ENCODE peak calls at places on chromosome 2, in nine cellular contexts. B is IMR-90; Y is Peyer's patch; L is right lobe of liver; Q is SK-N-SH; U is left ventricle myocardium inferior; R is heart left ventricle; D is CD4-positive, alpha-beta memory T cell; H is caudate nucleus. N is an unnamed sample.

GRCh38 chr2:36433311-36434217 is 78.0 kb downstream of the CRIM1 start:
- DNase-seq in B (peak), Y (no peak), L (no peak), Q (no peak), U (peak), R (peak), D (no peak), H (no peak), N (peak)

GRCh38 chr2:14827226-14828023 is 194.9 kb downstream of the LRATD1 start:
- DNase-seq in B (peak), Y (no peak), L (no peak), Q (no peak), U (no peak), R (no peak), D (no peak), H (no peak), N (no peak)

GRCh38 chr2:66700181-66700686 is 265.3 kb downstream of the MEIS1 start:
- DNase-seq in B (no peak), Y (no peak), L (no peak), Q (no peak), U (no peak), R (no peak), D (no peak), H (no peak), N (no peak)

GRCh38 chr2:73008261-73009159 is 63.0 kb downstream of the SFXN5 start:
- DNase-seq in B (no peak), Y (peak), L (no peak), Q (no peak), U (no peak), R (peak), D (no peak), H (no peak), N (no peak)

GRCh38 chr2:186349508-186349907 is 136.6 kb upstream of the ZC3H15 start:
- DNase-seq in B (peak), Y (no peak), L (no peak), Q (no peak), U (no peak), R (no peak), D (no peak), H (no peak), N (no peak)

GRCh38 chr2:101406867-101407266 is 19.6 kb upstream of the CREG2 start:
- DNase-seq in B (peak), Y (no peak), L (no peak), Q (no peak), U (no peak), R (no peak), D (no peak), H (no peak), N (no peak)

GRCh38 chr2:150619607-150620330 is 132.3 kb upstream of the RND3 start:
- DNase-seq in B (peak), Y (no peak), L (no peak), Q (no peak), U (no peak), R (no peak), D (no peak), H (no peak), N (no peak)

GRCh38 chr2:54254180-54254579 is 1.8 kb downstream of the TSPYL6 start:
- DNase-seq in B (no peak), Y (no peak), L (no peak), Q (no peak), U (no peak), R (no peak), D (no peak), H (no peak), N (no peak)

GRCh38 chr2:144508162-144508765 is 11.7 kb downstream of the ZEB2 start:
- DNase-seq in B (no peak), Y (no peak), L (no peak), Q (no peak), U (no peak), R (no peak), D (no peak), H (peak), N (no peak)

GRCh38 chr2:183951636-183952035 is 646.7 kb upstream of the ZNF804A start:
- DNase-seq in B (no peak), Y (no peak), L (no peak), Q (no peak), U (no peak), R (no peak), D (no peak), H (no peak), N (no peak)

GRCh38 chr2:45675130-45675812 is 23.8 kb downstream of the PRKCE start:
- DNase-seq in B (no peak), Y (peak), L (no peak), Q (peak), U (peak), R (peak), D (no peak), H (no peak), N (no peak)

GRCh38 chr2:219122197-219122965 is 38.2 kb downstream of the NHEJ1 start:
- DNase-seq in B (no peak), Y (no peak), L (no peak), Q (no peak), U (no peak), R (no peak), D (no peak), H (no peak), N (no peak)

GRCh38 chr2:62216113-62216512 is 20.2 kb downstream of the B3GNT2 start:
- DNase-seq in B (no peak), Y (no peak), L (no peak), Q (no peak), U (no peak), R (no peak), D (no peak), H (no peak), N (no peak)

GRCh38 chr2:171310889-171311288 is 122.9 kb downstream of the METTL8 start:
- DNase-seq in B (no peak), Y (no peak), L (no peak), Q (no peak), U (no peak), R (no peak), D (no peak), H (no peak), N (no peak)

GRCh38 chr2:65388051-65388531 is 44.3 kb downstream of the SPRED2 start:
- DNase-seq in B (no peak), Y (no peak), L (no peak), Q (peak), U (no peak), R (no peak), D (no peak), H (no peak), N (no peak)

GRCh38 chr2:176729706-176730569 is 460.7 kb downstream of the MTX2 start:
- DNase-seq in B (no peak), Y (no peak), L (peak), Q (peak), U (peak), R (peak), D (no peak), H (no peak), N (no peak)

GRCh38 chr2:18749912-18750526 is 160.7 kb upstream of the NT5C1B start:
- DNase-seq in B (peak), Y (peak), L (no peak), Q (peak), U (no peak), R (peak), D (peak), H (no peak), N (peak)

GRCh38 chr2:149858916-149859634 is 271.5 kb upstream of the MMADHC start:
- DNase-seq in B (peak), Y (no peak), L (no peak), Q (no peak), U (no peak), R (no peak), D (no peak), H (no peak), N (no peak)

GRCh38 chr2:99279969-99280695 is 20.9 kb downstream of the LYG1 start:
- DNase-seq in B (no peak), Y (no peak), L (no peak), Q (no peak), U (no peak), R (no peak), D (no peak), H (no peak), N (no peak)

GRCh38 chr2:76180676-76181075 is 470.0 kb upstream of the GCFC2 start:
- DNase-seq in B (no peak), Y (no peak), L (no peak), Q (no peak), U (no peak), R (no peak), D (no peak), H (no peak), N (no peak)

GRCh38 chr2:74507145-74507925 is at the start of gene PCGF1:
- DNase-seq in B (peak), Y (peak), L (peak), Q (peak), U (peak), R (peak), D (peak), H (peak), N (peak)

GRCh38 chr2:123993728-123994323 is 31.3 kb upstream of the CNTNAP5 start:
- DNase-seq in B (no peak), Y (peak), L (peak), Q (peak), U (no peak), R (no peak), D (no peak), H (no peak), N (no peak)

GRCh38 chr2:207165121-207166038 is at the start of gene KLF7:
- DNase-seq in B (peak), Y (peak), L (peak), Q (peak), U (peak), R (peak), D (peak), H (peak), N (peak)

GRCh38 chr2:232624554-232624842 is 8.9 kb upstream of the EFHD1 start:
- DNase-seq in B (no peak), Y (no peak), L (no peak), Q (no peak), U (no peak), R (no peak), D (no peak), H (no peak), N (no peak)

GRCh38 chr2:159933040-159933726 is 129.2 kb downstream of the PLA2R1 start:
- DNase-seq in B (no peak), Y (no peak), L (no peak), Q (no peak), U (no peak), R (no peak), D (no peak), H (no peak), N (no peak)

GRCh38 chr2:50491541-50492114 is 540.3 kb downstream of the NRXN1 start:
- DNase-seq in B (peak), Y (peak), L (no peak), Q (peak), U (no peak), R (no peak), D (peak), H (no peak), N (no peak)

GRCh38 chr2:33673937-33674336 is 74.8 kb upstream of the FAM98A start:
- DNase-seq in B (peak), Y (no peak), L (no peak), Q (peak), U (no peak), R (no peak), D (no peak), H (no peak), N (no peak)

GRCh38 chr2:29657674-29658073 is 263.7 kb downstream of the ALK start:
- DNase-seq in B (no peak), Y (no peak), L (no peak), Q (no peak), U (no peak), R (no peak), D (no peak), H (no peak), N (no peak)

GRCh38 chr2:29650634-29651097 is 270.7 kb downstream of the ALK start:
- DNase-seq in B (no peak), Y (no peak), L (no peak), Q (peak), U (no peak), R (no peak), D (no peak), H (no peak), N (no peak)

GRCh38 chr2:29660216-29660615 is 261.2 kb downstream of the ALK start:
- DNase-seq in B (no peak), Y (no peak), L (no peak), Q (no peak), U (no peak), R (no peak), D (no peak), H (no peak), N (no peak)

GRCh38 chr2:29655391-29656086 is 265.8 kb downstream of the ALK start:
- DNase-seq in B (no peak), Y (no peak), L (no peak), Q (no peak), U (no peak), R (peak), D (no peak), H (no peak), N (no peak)
- H3K27ac ChIP-seq in B (no peak), Y (no peak), L (no peak), Q (peak), U (peak), R (peak), D (no peak), H (no peak), N (no peak)

DNA sequence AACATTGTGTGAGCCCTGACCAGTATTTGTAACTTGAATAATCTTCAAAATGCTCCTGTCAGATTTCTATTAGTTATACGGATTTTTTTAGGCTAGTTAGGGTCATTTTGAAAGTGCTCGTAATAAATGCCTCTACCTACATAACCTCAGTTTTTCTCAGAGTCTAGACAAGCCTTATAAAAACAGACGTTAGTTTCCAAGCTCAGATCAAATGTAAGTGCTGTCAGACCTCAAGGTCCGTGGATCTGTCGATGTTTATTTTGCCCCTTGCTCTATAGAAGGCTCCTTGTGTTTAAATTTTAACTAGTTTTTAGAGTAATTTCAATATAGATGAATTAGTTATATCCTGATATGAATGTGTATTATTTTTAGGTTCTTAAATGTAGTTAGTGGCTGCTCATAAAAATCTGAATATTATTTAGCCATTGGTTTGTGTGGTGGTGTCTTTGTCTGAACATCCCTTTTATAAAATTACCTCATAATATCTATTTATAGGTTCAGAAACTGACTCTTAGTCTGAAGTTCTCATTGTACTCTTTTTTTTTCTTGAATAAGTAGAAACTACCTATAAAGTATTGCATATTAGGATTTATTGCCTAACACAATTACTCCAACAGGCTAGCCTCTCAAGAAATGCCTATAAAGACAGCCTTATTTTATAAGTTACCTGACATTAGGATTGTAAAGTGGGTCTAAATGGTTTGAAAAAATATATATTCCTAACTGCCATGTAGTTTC is 71.1 kb downstream of the MTA3 start:
- DNase-seq in B (no peak), Y (no peak), L (no peak), Q (no peak), U (no peak), R (no peak), D (no peak), H (no peak), N (no peak)
- H3K27ac ChIP-seq in B (no peak), Y (no peak), L (no peak), Q (peak), U (no peak), R (no peak), D (no peak), H (no peak), N (no peak)

DNA sequence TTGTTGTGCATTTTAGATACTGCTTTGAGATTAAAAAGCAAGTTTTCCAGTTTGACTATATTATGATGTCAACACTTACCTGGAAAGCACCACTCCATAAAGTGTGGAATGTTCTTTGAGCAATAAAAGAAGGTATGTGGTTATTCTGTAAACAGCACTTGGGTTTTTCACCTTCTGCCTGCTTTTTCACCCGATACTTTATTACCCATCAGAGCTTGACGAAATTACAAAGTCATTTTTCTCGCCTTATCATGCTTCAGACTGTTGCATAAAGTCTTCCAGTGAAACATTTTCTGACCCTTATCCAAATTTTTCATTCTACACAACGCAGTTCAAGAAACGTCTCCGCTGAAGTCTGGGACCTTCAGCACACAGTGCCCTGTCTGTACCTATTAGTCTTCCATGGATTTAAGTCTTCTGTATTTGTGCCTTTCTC is 25.2 kb downstream of the CAB39 start:
- DNase-seq in B (no peak), Y (no peak), L (no peak), Q (no peak), U (no peak), R (no peak), D (no peak), H (no peak), N (no peak)
- H3K27ac ChIP-seq in B (no peak), Y (peak), L (no peak), Q (no peak), U (peak), R (no peak), D (peak), H (no peak), N (no peak)

DNA sequence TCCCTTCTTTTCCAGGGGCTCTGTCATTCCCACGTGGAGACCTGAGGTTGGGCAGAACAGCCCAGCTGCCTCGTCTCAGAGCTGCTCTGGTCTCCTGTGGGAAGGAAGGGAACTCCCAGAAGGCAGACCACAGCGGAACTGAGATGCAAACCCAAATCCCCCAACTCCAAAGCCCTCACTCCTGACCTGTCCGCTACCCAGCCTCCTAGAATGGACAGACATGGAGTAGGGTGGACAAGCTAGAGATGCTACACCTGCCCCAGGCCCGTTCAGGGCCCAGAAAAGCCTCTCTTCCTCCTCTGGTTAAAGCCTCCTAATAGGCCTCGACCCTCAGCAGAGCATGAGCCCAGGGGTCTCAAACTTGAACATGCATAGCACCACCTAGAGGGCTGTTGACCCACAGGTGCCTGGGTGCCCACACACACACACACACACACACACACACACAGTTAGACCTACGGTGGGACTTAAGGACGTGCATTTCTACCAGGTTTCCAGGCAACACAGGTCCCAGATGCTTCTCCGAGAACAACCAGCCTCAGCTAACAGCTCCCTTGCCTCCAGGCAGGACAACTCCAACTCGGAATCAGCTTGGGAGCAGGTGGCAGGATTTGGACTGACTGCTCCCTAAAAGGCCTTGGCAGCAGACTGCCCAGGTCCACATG is 93.5 kb downstream of the TNS1 start:
- DNase-seq in B (no peak), Y (no peak), L (no peak), Q (peak), U (no peak), R (no peak), D (no peak), H (no peak), N (no peak)
- H3K27ac ChIP-seq in B (no peak), Y (peak), L (peak), Q (peak), U (peak), R (peak), D (no peak), H (peak), N (peak)

DNA sequence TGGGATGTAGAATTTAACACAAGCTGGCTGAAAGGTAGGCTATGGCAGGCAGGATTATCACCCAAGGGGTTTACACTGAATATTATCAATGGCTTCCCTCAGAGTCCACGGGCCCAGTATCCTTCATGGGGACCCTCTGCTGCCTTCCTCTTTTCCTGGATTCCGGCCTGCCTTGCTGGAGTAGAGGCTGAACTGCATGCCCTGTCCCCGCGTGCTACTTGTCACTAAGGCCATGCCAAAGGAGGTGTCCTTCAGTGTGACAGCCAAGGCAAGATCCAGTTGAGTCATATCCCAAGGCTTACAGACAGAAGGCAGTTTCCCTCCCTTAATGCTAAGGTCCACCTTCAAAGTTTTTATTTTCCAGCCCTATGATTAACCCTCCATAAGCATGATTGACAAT is 156.3 kb downstream of the CYP26B1 start:
- DNase-seq in B (no peak), Y (no peak), L (no peak), Q (no peak), U (no peak), R (no peak), D (no peak), H (no peak), N (no peak)
- H3K27ac ChIP-seq in B (no peak), Y (no peak), L (no peak), Q (no peak), U (no peak), R (no peak), D (no peak), H (no peak), N (no peak)

GRCh38 chr2:68236080-68236734 is 16.1 kb downstream of the PPP3R1 start:
- DNase-seq in B (no peak), Y (no peak), L (no peak), Q (no peak), U (no peak), R (no peak), D (no peak), H (no peak), N (no peak)
- H3K27ac ChIP-seq in B (no peak), Y (no peak), L (no peak), Q (no peak), U (peak), R (no peak), D (peak), H (no peak), N (no peak)

GRCh38 chr2:178265851-178266250 is 71.5 kb downstream of the OSBPL6 start:
- DNase-seq in B (no peak), Y (no peak), L (no peak), Q (no peak), U (no peak), R (no peak), D (no peak), H (no peak), N (no peak)
- H3K27ac ChIP-seq in B (no peak), Y (no peak), L (no peak), Q (no peak), U (no peak), R (no peak), D (no peak), H (peak), N (no peak)

GRCh38 chr2:203498161-203498560 is 36.9 kb downstream of the RAPH1 start:
- DNase-seq in B (peak), Y (no peak), L (no peak), Q (no peak), U (no peak), R (no peak), D (no peak), H (no peak), N (no peak)
- H3K27ac ChIP-seq in B (no peak), Y (peak), L (peak), Q (peak), U (no peak), R (no peak), D (no peak), H (no peak), N (no peak)

N was measured in substantia nigra.